ENCODE peak calls at places on chromosomes 5 and 9, in seven cellular contexts. Z is T-cell; K is activated CD8-positive, alpha-beta memory T cell treated with anti-CD3 and anti-CD28 coated beads for 4 hours; F is mesendoderm; P is GM13977; M is type B pancreatic cell; I is GM20000. S is an unnamed sample.

GRCh38 chr9:93827545-93828330 is 127.4 kb downstream of the BARX1 start:
- DNase-seq in Z (peak), K (no peak), F (peak), M (peak), P (peak), I (peak), S (peak)

GRCh38 chr9:2809692-2810423 is 34.0 kb downstream of the PUM3 start:
- DNase-seq in M (no peak), F (peak), Z (no peak), I (no peak), P (no peak), K (no peak), S (no peak)

GRCh38 chr9:124480621-124480981 is 26.6 kb downstream of the NR5A1 start:
- DNase-seq in M (no peak), K (no peak), I (peak), P (peak), Z (no peak), F (peak), S (no peak)

GRCh38 chr5:41748631-41749030 is 121.6 kb downstream of the OXCT1 start:
- DNase-seq in K (no peak), Z (no peak), I (peak), F (no peak), P (peak), M (no peak), S (no peak)

GRCh38 chr9:121842612-121842978 is 191.2 kb downstream of the DAB2IP start:
- DNase-seq in K (no peak), F (no peak), P (no peak), M (no peak), I (no peak), Z (no peak), S (no peak)

GRCh38 chr5:130138406-130139060 is 234.3 kb downstream of the CHSY3 start:
- DNase-seq in M (no peak), K (no peak), P (no peak), I (no peak), Z (no peak), F (no peak), S (no peak)

GRCh38 chr5:138574744-138575193 is 432 bp downstream of the HSPA9 start:
- DNase-seq in Z (no peak), K (no peak), P (no peak), F (no peak), M (no peak), I (no peak), S (no peak)

GRCh38 chr5:163362806-163363788 is 74.3 kb upstream of the CCNG1 start:
- DNase-seq in F (no peak), M (no peak), K (no peak), P (no peak), Z (no peak), I (no peak), S (no peak)

GRCh38 chr5:122121782-122122465 is 7.4 kb upstream of the ZNF474 start:
- DNase-seq in P (no peak), M (no peak), Z (no peak), F (no peak), K (no peak), I (no peak), S (no peak)

GRCh38 chr9:35529156-35529823 is 39.4 kb downstream of the RUSC2 start:
- DNase-seq in P (no peak), Z (no peak), M (no peak), I (no peak), K (no peak), F (no peak), S (no peak)

GRCh38 chr9:121713400-121714070 is 62.1 kb downstream of the DAB2IP start:
- DNase-seq in P (no peak), K (no peak), M (no peak), F (no peak), I (no peak), Z (no peak), S (no peak)

GRCh38 chr9:110101531-110102161 is 106.3 kb downstream of the C9orf152 start:
- DNase-seq in F (no peak), I (peak), Z (no peak), P (peak), M (no peak), K (no peak), S (no peak)

GRCh38 chr9:107548298-107549142 is 59.0 kb upstream of the KLF4 start:
- DNase-seq in Z (no peak), P (no peak), K (no peak), M (no peak), F (peak), I (no peak), S (no peak)

GRCh38 chr5:75282581-75282980 is 45.9 kb upstream of the ANKRD31 start:
- DNase-seq in P (no peak), I (no peak), Z (no peak), F (peak), M (no peak), K (no peak), S (no peak)

GRCh38 chr9:101397746-101398334 is 578 bp downstream of the MRPL50 start:
- DNase-seq in I (no peak), K (no peak), Z (no peak), P (no peak), M (no peak), F (peak), S (no peak)